ENCODE peak calls at places on chromosome 13, in seven cellular contexts. One of them, this sample, is unnamed.

GRCh38 chr13:26967119-26968038 is 204.2 kb downstream of the USP12 start:
- DNase-seq in gastrocnemius medialis: no peak
- DNase-seq in NCI-H1092 treated with DMSO at 0.1 percent for 48 hours: peak
- DNase-seq in hypothalamus: no peak
- DNase-seq in EL: no peak
- DNase-seq in fibroblast of mammary gland: peak
- DNase-seq in esophagus squamous epithelium: no peak
- DNase-seq in this sample: no peak

GRCh38 chr13:75258159-75258782 is 223.7 kb downstream of the TBC1D4 start:
- DNase-seq in EL: peak
- DNase-seq in esophagus squamous epithelium: no peak
- DNase-seq in fibroblast of mammary gland: peak
- DNase-seq in gastrocnemius medialis: no peak
- DNase-seq in NCI-H1092 treated with DMSO at 0.1 percent for 48 hours: peak
- DNase-seq in hypothalamus: no peak
- DNase-seq in this sample: no peak

GRCh38 chr13:109707044-109707794 is 79.2 kb downstream of the IRS2 start:
- DNase-seq in fibroblast of mammary gland: no peak
- DNase-seq in NCI-H1092 treated with DMSO at 0.1 percent for 48 hours: peak
- DNase-seq in EL: no peak
- DNase-seq in gastrocnemius medialis: no peak
- DNase-seq in esophagus squamous epithelium: no peak
- DNase-seq in hypothalamus: no peak
- DNase-seq in this sample: no peak

GRCh38 chr13:75308222-75308621 is 173.7 kb downstream of the TBC1D4 start:
- DNase-seq in EL: no peak
- DNase-seq in gastrocnemius medialis: no peak
- DNase-seq in fibroblast of mammary gland: no peak
- DNase-seq in hypothalamus: no peak
- DNase-seq in NCI-H1092 treated with DMSO at 0.1 percent for 48 hours: no peak
- DNase-seq in esophagus squamous epithelium: no peak
- DNase-seq in this sample: no peak

GRCh38 chr13:23433171-23434153 is at the start of gene SACS:
- DNase-seq in esophagus squamous epithelium: no peak
- DNase-seq in hypothalamus: peak
- DNase-seq in EL: peak
- DNase-seq in NCI-H1092 treated with DMSO at 0.1 percent for 48 hours: peak
- DNase-seq in gastrocnemius medialis: peak
- DNase-seq in fibroblast of mammary gland: peak
- DNase-seq in this sample: no peak

GRCh38 chr13:94859812-94860210 is 147.5 kb upstream of the SOX21 start:
- DNase-seq in esophagus squamous epithelium: no peak
- DNase-seq in hypothalamus: no peak
- DNase-seq in gastrocnemius medialis: no peak
- DNase-seq in NCI-H1092 treated with DMSO at 0.1 percent for 48 hours: no peak
- DNase-seq in fibroblast of mammary gland: no peak
- DNase-seq in EL: no peak
- DNase-seq in this sample: no peak

GRCh38 chr13:36536546-36536945 is 104.3 kb downstream of the CCNA1 start:
- DNase-seq in esophagus squamous epithelium: no peak
- DNase-seq in fibroblast of mammary gland: no peak
- DNase-seq in gastrocnemius medialis: no peak
- DNase-seq in NCI-H1092 treated with DMSO at 0.1 percent for 48 hours: peak
- DNase-seq in EL: no peak
- DNase-seq in hypothalamus: no peak
- DNase-seq in this sample: no peak

GRCh38 chr13:52061587-52061986 is 37.1 kb downstream of the UTP14C start:
- DNase-seq in NCI-H1092 treated with DMSO at 0.1 percent for 48 hours: no peak
- DNase-seq in gastrocnemius medialis: no peak
- DNase-seq in esophagus squamous epithelium: no peak
- DNase-seq in fibroblast of mammary gland: no peak
- DNase-seq in hypothalamus: no peak
- DNase-seq in EL: no peak
- DNase-seq in this sample: no peak

GRCh38 chr13:32881074-32881791 is 135.0 kb upstream of the KL start:
- DNase-seq in EL: peak
- DNase-seq in gastrocnemius medialis: no peak
- DNase-seq in NCI-H1092 treated with DMSO at 0.1 percent for 48 hours: no peak
- DNase-seq in fibroblast of mammary gland: peak
- DNase-seq in esophagus squamous epithelium: no peak
- DNase-seq in hypothalamus: no peak
- DNase-seq in this sample: peak

GRCh38 chr13:79451500-79451962 is 29.4 kb upstream of the NDFIP2 start:
- DNase-seq in hypothalamus: no peak
- DNase-seq in gastrocnemius medialis: no peak
- DNase-seq in NCI-H1092 treated with DMSO at 0.1 percent for 48 hours: no peak
- DNase-seq in EL: peak
- DNase-seq in esophagus squamous epithelium: no peak
- DNase-seq in fibroblast of mammary gland: peak
- DNase-seq in this sample: no peak

GRCh38 chr13:43924549-43925245 is 45.0 kb downstream of the LACC1 start:
- DNase-seq in EL: no peak
- DNase-seq in gastrocnemius medialis: no peak
- DNase-seq in fibroblast of mammary gland: no peak
- DNase-seq in esophagus squamous epithelium: no peak
- DNase-seq in hypothalamus: no peak
- DNase-seq in NCI-H1092 treated with DMSO at 0.1 percent for 48 hours: no peak
- DNase-seq in this sample: no peak

GRCh38 chr13:40518481-40518882 is 148.0 kb downstream of the FOXO1 start:
- DNase-seq in esophagus squamous epithelium: no peak
- DNase-seq in hypothalamus: no peak
- DNase-seq in fibroblast of mammary gland: no peak
- DNase-seq in EL: no peak
- DNase-seq in NCI-H1092 treated with DMSO at 0.1 percent for 48 hours: no peak
- DNase-seq in gastrocnemius medialis: no peak
- DNase-seq in this sample: no peak

This sample was measured in GDM1.